ENCODE peak calls at places on chromosomes 7 and 10, in eight cellular contexts. D is prostate gland, H is osteocyte, T is IMR-90, L is heart right ventricle, C is colonic mucosa, E is activated B cell treated with CpG ODN at 0.5 μM for 24 hours, Z is gastrocnemius medialis. W is an unnamed sample.

GRCh38 chr7:134255814-134256213 is 60.9 kb downstream of the SLC35B4 start:
- DNase-seq in H (no peak), T (no peak), E (no peak), C (no peak), L (no peak), D (no peak), Z (no peak), W (no peak)

GRCh38 chr10:19592276-19592675 is 224.0 kb upstream of the PLXDC2 start:
- DNase-seq in E (no peak), D (no peak), T (peak), H (no peak), Z (no peak), C (no peak), L (no peak), W (no peak)

GRCh38 chr10:104417629-104418292 is 64.1 kb downstream of the CFAP58 start:
- DNase-seq in T (no peak), C (no peak), H (no peak), E (no peak), L (no peak), Z (no peak), D (no peak), W (no peak)

GRCh38 chr7:10521306-10521705 is 452.4 kb upstream of the PHF14 start:
- DNase-seq in Z (no peak), H (no peak), T (no peak), D (no peak), L (no peak), C (no peak), E (no peak), W (no peak)

GRCh38 chr10:93152136-93152535 is 78.4 kb downstream of the CYP26A1 start:
- DNase-seq in C (no peak), T (peak), E (no peak), H (no peak), Z (no peak), D (no peak), L (no peak), W (no peak)

GRCh38 chr7:158395780-158396214 is 191.8 kb downstream of the PTPRN2 start:
- DNase-seq in E (no peak), T (no peak), Z (no peak), L (no peak), C (peak), H (no peak), D (no peak), W (no peak)

GRCh38 chr10:23521735-23522134 is 82.9 kb downstream of the OTUD1 start:
- DNase-seq in Z (no peak), L (no peak), C (no peak), D (no peak), H (no peak), T (no peak), E (no peak), W (no peak)

GRCh38 chr7:155232911-155233702 is 64.6 kb upstream of the INSIG1 start:
- DNase-seq in C (no peak), Z (no peak), T (peak), D (no peak), L (no peak), H (no peak), E (no peak), W (no peak)

GRCh38 chr7:33596694-33597093 is 308.6 kb upstream of the BMPER start:
- DNase-seq in D (no peak), H (no peak), C (no peak), T (peak), Z (no peak), L (no peak), E (no peak), W (no peak)

GRCh38 chr7:151459726-151460473 is 20.0 kb upstream of the CRYGN start:
- DNase-seq in L (peak), T (peak), Z (peak), D (peak), C (peak), E (no peak), H (peak), W (no peak)

GRCh38 chr7:27958933-27959548 is 219.1 kb downstream of the TAX1BP1 start:
- DNase-seq in C (no peak), H (no peak), E (no peak), Z (no peak), L (no peak), D (no peak), T (no peak), W (no peak)

GRCh38 chr7:120996333-120996982 is 7.9 kb downstream of the CPED1 start:
- DNase-seq in T (peak), Z (peak), C (peak), D (peak), E (no peak), L (no peak), H (peak), W (peak)

GRCh38 chr10:79260803-79261740 is 86.2 kb upstream of the PPIF start:
- DNase-seq in L (no peak), D (peak), Z (no peak), E (no peak), T (peak), C (no peak), H (no peak), W (no peak)

GRCh38 chr10:124429576-124429975 is 10.9 kb upstream of the OAT start:
- DNase-seq in L (no peak), Z (no peak), D (no peak), C (no peak), E (no peak), H (no peak), T (no peak), W (no peak)

GRCh38 chr10:118110750-118111149 is 64.0 kb upstream of the RAB11FIP2 start:
- DNase-seq in L (no peak), D (no peak), C (no peak), Z (no peak), E (no peak), T (no peak), H (no peak), W (no peak)

GRCh38 chr10:74542077-74542476 is 284.3 kb upstream of the KAT6B start:
- DNase-seq in H (no peak), C (no peak), L (no peak), T (peak), D (no peak), Z (no peak), E (no peak), W (no peak)

GRCh38 chr7:51647486-51647885 is 330.9 kb upstream of the COBL start:
- DNase-seq in H (no peak), L (no peak), Z (no peak), T (no peak), C (no peak), D (no peak), E (no peak), W (no peak)

GRCh38 chr10:19816420-19817250 is at the start of gene PLXDC2:
- DNase-seq in Z (peak), T (peak), L (peak), H (no peak), E (no peak), D (peak), C (peak), W (no peak)

GRCh38 chr10:18151491-18151890 is 11.3 kb downstream of the CACNB2 start:
- DNase-seq in C (no peak), D (no peak), T (no peak), H (no peak), L (no peak), E (no peak), Z (no peak), W (no peak)

GRCh38 chr7:4787541-4787940 is 12.1 kb downstream of the AP5Z1 start:
- DNase-seq in T (no peak), H (no peak), C (no peak), E (no peak), D (no peak), Z (no peak), L (no peak), W (no peak)

GRCh38 chr7:33619264-33619663 is 286.1 kb upstream of the BMPER start:
- DNase-seq in C (no peak), T (no peak), E (no peak), L (no peak), Z (no peak), D (no peak), H (no peak), W (no peak)

GRCh38 chr10:77179015-77179695 is 458.5 kb downstream of the KCNMA1 start:
- DNase-seq in C (no peak), Z (peak), T (peak), H (no peak), L (no peak), E (no peak), D (peak), W (no peak)

GRCh38 chr7:27165089-27165654 is at the start of gene HOXA9:
- DNase-seq in L (no peak), E (peak), H (no peak), Z (peak), C (peak), D (peak), T (peak), W (no peak)

GRCh38 chr10:11197266-11197712 is 179.6 kb downstream of the CELF2 start:
- DNase-seq in D (peak), E (no peak), H (no peak), L (peak), C (peak), T (no peak), Z (no peak), W (no peak)

GRCh38 chr10:77583527-77583926 is 54.1 kb downstream of the KCNMA1 start:
- DNase-seq in Z (no peak), H (no peak), D (no peak), T (no peak), E (no peak), L (no peak), C (no peak), W (no peak)

GRCh38 chr7:99410635-99411034 is 1.9 kb downstream of the BUD31 start:
- DNase-seq in L (no peak), H (no peak), T (no peak), E (no peak), C (no peak), D (no peak), Z (no peak), W (no peak)

GRCh38 chr7:143013897-143014296 is 13.0 kb downstream of the OR9A2 start:
- DNase-seq in L (no peak), E (no peak), D (no peak), Z (no peak), C (no peak), T (peak), H (no peak), W (no peak)

GRCh38 chr10:60846173-60846572 is 67.9 kb downstream of the CDK1 start:
- DNase-seq in D (no peak), C (no peak), T (peak), L (no peak), E (no peak), H (no peak), Z (no peak), W (no peak)

GRCh38 chr7:142516038-142516501 is 233.2 kb upstream of the PRSS1 start:
- DNase-seq in T (peak), H (peak), E (no peak), L (no peak), D (peak), Z (no peak), C (peak), W (peak)

GRCh38 chr7:132488634-132489302 is 87.5 kb downstream of the PLXNA4 start:
- DNase-seq in L (no peak), Z (no peak), T (no peak), E (no peak), H (no peak), D (no peak), C (no peak), W (no peak)

GRCh38 chr10:48439031-48439430 is 132.6 kb downstream of the MAPK8 start:
- DNase-seq in D (no peak), T (peak), H (no peak), L (no peak), E (no peak), C (no peak), Z (no peak), W (no peak)

GRCh38 chr10:133329401-133330202 is 7.1 kb downstream of the CALY start:
- DNase-seq in Z (peak), T (peak), L (peak), H (peak), D (peak), E (peak), C (peak), W (peak)

GRCh38 chr7:114422478-114423217 is 8.0 kb downstream of the FOXP2 start:
- DNase-seq in D (no peak), Z (no peak), L (no peak), C (no peak), E (no peak), H (no peak), T (no peak), W (no peak)

GRCh38 chr7:33485746-33486491 is 356.6 kb downstream of the BBS9 start:
- DNase-seq in L (no peak), H (no peak), C (no peak), T (peak), D (no peak), Z (no peak), E (no peak), W (no peak)

DNA sequence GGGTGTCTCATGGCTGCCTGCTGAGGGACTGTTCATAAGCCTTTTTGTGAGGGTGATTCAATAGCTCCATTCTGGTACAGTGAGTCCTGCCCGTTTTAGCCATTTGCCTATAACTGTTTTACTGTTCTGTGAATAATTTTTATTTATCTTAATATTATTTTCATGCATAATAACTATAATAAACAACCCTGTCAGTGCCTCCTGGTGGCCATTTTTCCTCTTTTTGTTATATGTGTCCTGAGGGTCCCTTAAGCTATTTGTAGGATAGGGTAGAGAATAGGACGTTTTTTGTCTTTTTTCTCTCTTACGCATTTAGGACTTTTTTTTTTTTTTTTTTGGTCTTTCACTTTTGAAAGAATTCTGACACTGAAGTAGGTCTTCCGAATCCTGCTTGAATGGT is 2.9 kb downstream of the C1QL3 start:
- DNase-seq in D (no peak), Z (no peak), T (no peak), E (no peak), C (no peak), L (no peak), H (no peak), W (no peak)
- TF ChIP-seq CTCF in D (no peak), Z (no peak), T (peak), E (no peak), C (no peak), L (peak), H (peak), W (peak)

DNA sequence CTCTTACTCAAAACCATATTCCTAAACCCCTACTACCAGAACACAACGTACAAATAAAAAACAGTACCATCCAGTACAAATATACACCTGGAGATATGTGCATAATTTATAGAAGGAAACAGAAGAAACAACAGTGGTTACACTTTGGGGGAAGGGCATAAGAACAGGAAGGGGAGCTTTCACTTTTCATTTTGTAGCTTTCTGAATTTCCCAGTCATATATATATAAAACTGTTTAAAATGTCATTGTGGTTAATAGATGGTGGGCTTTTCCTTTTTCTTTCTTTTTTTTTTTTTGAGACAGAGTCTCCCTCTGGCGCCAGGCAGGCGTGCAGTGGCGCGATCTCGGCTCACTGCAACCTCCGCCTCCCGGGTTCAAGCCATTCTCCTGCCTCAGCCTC is 47.2 kb downstream of the MALSU1 start:
- DNase-seq in Z (no peak), C (no peak), H (no peak), D (no peak), T (no peak), L (no peak), E (no peak), W (no peak)
- TF ChIP-seq CTCF in Z (no peak), C (no peak), H (no peak), D (no peak), T (no peak), L (no peak), E (no peak), W (no peak)

DNA sequence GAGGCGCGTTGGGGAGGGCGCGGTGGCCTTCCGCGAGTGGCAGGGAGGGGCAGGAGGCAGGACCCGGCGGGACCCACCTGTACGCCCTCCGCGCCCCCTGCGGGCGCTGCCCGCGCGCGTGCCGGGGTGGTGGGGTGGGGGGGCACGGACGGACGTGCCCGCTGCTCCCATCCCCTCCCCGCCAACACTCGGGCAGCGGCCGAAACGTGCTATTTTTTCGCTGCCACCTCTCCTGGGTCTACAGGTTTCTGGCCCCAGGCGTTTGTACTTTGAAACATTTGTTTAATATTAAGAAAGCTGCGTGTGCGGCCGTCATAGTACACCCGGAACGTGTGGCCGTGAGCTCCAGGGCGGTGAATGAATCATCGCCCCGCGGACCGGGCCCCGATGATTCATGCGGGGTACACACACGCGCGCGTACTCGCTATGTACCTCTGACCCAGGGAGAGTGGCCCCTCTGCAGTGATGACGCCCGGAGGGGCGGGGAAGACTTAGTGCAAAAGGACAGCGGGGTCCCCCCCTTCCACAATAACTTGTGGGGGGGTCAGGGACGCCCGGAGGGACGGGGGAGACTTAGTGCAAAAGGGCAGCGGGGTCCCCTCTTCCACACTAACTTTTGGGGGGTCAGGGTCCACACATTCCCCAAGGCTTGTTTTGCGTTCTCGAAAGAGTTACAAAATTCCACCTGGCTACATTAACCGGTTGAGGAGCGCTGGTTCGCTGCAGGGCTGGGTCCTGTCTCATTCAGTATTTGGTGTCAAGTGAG is 56.6 kb upstream of the PCGF5 start:
- DNase-seq in L (peak), D (peak), C (peak), H (peak), T (peak), E (peak), Z (peak), W (no peak)
- TF ChIP-seq CTCF in L (no peak), D (no peak), C (no peak), H (peak), T (no peak), E (no peak), Z (no peak), W (no peak)

GRCh38 chr7:129037585-129037984 is 17.3 kb downstream of the TNPO3 start:
- DNase-seq in Z (no peak), T (no peak), C (no peak), E (no peak), H (no peak), D (no peak), L (no peak), W (no peak)

GRCh38 chr7:129032017-129032416 is 22.9 kb downstream of the TNPO3 start:
- DNase-seq in D (no peak), E (no peak), H (no peak), C (no peak), L (no peak), T (no peak), Z (no peak), W (no peak)
- TF ChIP-seq CTCF in D (no peak), E (no peak), H (no peak), C (no peak), L (no peak), T (no peak), Z (no peak), W (no peak)

GRCh38 chr7:93354815-93355214 is 122.6 kb downstream of the VPS50 start:
- DNase-seq in T (no peak), Z (no peak), D (no peak), C (no peak), E (no peak), L (no peak), H (no peak), W (no peak)

GRCh38 chr7:93350338-93350737 is 118.2 kb downstream of the VPS50 start:
- DNase-seq in T (no peak), Z (no peak), H (no peak), E (no peak), C (no peak), L (no peak), D (no peak), W (no peak)

DNA sequence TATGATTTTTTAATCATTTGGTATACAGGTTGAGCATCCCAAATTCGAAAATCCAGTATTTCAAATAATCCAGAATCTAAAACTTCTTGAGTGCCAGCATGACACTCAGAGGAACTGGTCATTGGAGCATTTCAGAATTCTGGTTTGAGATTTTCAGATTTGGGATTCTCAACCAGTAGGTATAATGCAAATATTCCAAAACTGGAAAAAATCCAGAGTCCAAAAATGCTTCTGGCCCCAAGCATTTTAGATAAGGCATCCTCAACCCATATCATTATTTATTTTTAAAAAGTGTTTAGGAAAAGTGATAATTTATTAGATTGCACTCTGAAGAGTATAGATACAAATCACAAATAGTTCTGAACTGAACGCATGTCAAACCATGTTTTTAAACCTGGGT is 120.7 kb downstream of the VPS50 start:
- DNase-seq in H (no peak), C (no peak), T (no peak), Z (no peak), L (no peak), E (no peak), D (no peak), W (no peak)
- TF ChIP-seq CTCF in H (no peak), C (no peak), T (no peak), Z (no peak), L (no peak), E (no peak), D (no peak), W (no peak)

GRCh38 chr10:7562026-7562425 is 104.7 kb downstream of the ITIH5 start:
- DNase-seq in D (no peak), H (no peak), L (no peak), Z (no peak), E (no peak), T (no peak), C (no peak), W (no peak)

GRCh38 chr10:7559447-7559846 is 107.3 kb downstream of the ITIH5 start:
- DNase-seq in L (no peak), Z (no peak), T (no peak), E (no peak), D (no peak), C (no peak), H (no peak), W (no peak)

GRCh38 chr10:7558036-7558435 is 108.7 kb downstream of the ITIH5 start:
- DNase-seq in T (no peak), D (no peak), L (no peak), E (no peak), Z (no peak), C (no peak), H (no peak), W (no peak)

GRCh38 chr10:7561216-7561893 is 105.4 kb downstream of the ITIH5 start:
- DNase-seq in E (no peak), H (no peak), C (peak), Z (peak), D (peak), T (no peak), L (peak), W (no peak)

GRCh38 chr10:7560519-7560918 is 106.2 kb downstream of the ITIH5 start:
- DNase-seq in C (no peak), T (no peak), E (no peak), H (no peak), L (no peak), D (no peak), Z (no peak), W (no peak)
- TF ChIP-seq CTCF in C (no peak), T (no peak), E (no peak), H (no peak), L (no peak), D (no peak), Z (no peak), W (no peak)

GRCh38 chr7:37817219-37817618 is 31.2 kb upstream of the NME8 start:
- DNase-seq in C (no peak), E (no peak), H (no peak), Z (no peak), D (no peak), L (no peak), T (no peak), W (no peak)
- TF ChIP-seq CTCF in C (no peak), E (no peak), H (no peak), Z (no peak), D (no peak), L (no peak), T (no peak), W (no peak)

GRCh38 chr7:15326044-15326644 is 235.7 kb downstream of the AGMO start:
- DNase-seq in E (no peak), C (no peak), Z (no peak), H (no peak), L (no peak), D (no peak), T (peak), W (no peak)
- TF ChIP-seq CTCF in E (no peak), C (peak), Z (peak), H (peak), L (peak), D (no peak), T (peak), W (no peak)